ENCODE peak calls at places on chromosomes 3 and 15, in five cellular contexts. One of them, this sample, is unnamed.

GRCh38 chr15:64763874-64764273 is 11.5 kb downstream of the RBPMS2 start:
- DNase-seq in activated CD4-positive, alpha-beta T cell treated with anti-CD3 and anti-CD28 coated beads, Interleukin-2, amount 10 ng/mL, durations not matched to agents 7 days and 5 days: no peak
- DNase-seq in AG20443: no peak
- DNase-seq in HTR-8/SVneo: no peak
- DNase-seq in kidney epithelial cell: no peak
- DNase-seq in this sample: no peak

GRCh38 chr15:82647045-82647834 is at the start of gene CPEB1:
- DNase-seq in AG20443: peak
- DNase-seq in activated CD4-positive, alpha-beta T cell treated with anti-CD3 and anti-CD28 coated beads, Interleukin-2, amount 10 ng/mL, durations not matched to agents 7 days and 5 days: no peak
- DNase-seq in kidney epithelial cell: no peak
- DNase-seq in HTR-8/SVneo: peak
- DNase-seq in this sample: no peak

GRCh38 chr3:8761866-8762265 is 7.5 kb downstream of the OXTR start:
- DNase-seq in kidney epithelial cell: no peak
- DNase-seq in AG20443: no peak
- DNase-seq in HTR-8/SVneo: no peak
- DNase-seq in activated CD4-positive, alpha-beta T cell treated with anti-CD3 and anti-CD28 coated beads, Interleukin-2, amount 10 ng/mL, durations not matched to agents 7 days and 5 days: no peak
- DNase-seq in this sample: no peak

GRCh38 chr15:51879555-51879954 is 50.1 kb downstream of the TMOD3 start:
- DNase-seq in HTR-8/SVneo: no peak
- DNase-seq in AG20443: no peak
- DNase-seq in kidney epithelial cell: no peak
- DNase-seq in activated CD4-positive, alpha-beta T cell treated with anti-CD3 and anti-CD28 coated beads, Interleukin-2, amount 10 ng/mL, durations not matched to agents 7 days and 5 days: no peak
- DNase-seq in this sample: no peak

GRCh38 chr15:75947117-75947516 is 43.4 kb downstream of the FBXO22 start:
- DNase-seq in AG20443: peak
- DNase-seq in HTR-8/SVneo: peak
- DNase-seq in kidney epithelial cell: peak
- DNase-seq in activated CD4-positive, alpha-beta T cell treated with anti-CD3 and anti-CD28 coated beads, Interleukin-2, amount 10 ng/mL, durations not matched to agents 7 days and 5 days: no peak
- DNase-seq in this sample: peak

GRCh38 chr15:31326729-31327673 is at the start of gene KLF13:
- DNase-seq in AG20443: peak
- DNase-seq in activated CD4-positive, alpha-beta T cell treated with anti-CD3 and anti-CD28 coated beads, Interleukin-2, amount 10 ng/mL, durations not matched to agents 7 days and 5 days: peak
- DNase-seq in kidney epithelial cell: no peak
- DNase-seq in HTR-8/SVneo: no peak
- DNase-seq in this sample: no peak

GRCh38 chr3:156997351-156997750 is 162.6 kb downstream of the CCNL1 start:
- DNase-seq in HTR-8/SVneo: no peak
- DNase-seq in AG20443: peak
- DNase-seq in kidney epithelial cell: no peak
- DNase-seq in activated CD4-positive, alpha-beta T cell treated with anti-CD3 and anti-CD28 coated beads, Interleukin-2, amount 10 ng/mL, durations not matched to agents 7 days and 5 days: no peak
- DNase-seq in this sample: no peak

GRCh38 chr3:168002786-168003368 is 92.8 kb downstream of the GOLIM4 start:
- DNase-seq in activated CD4-positive, alpha-beta T cell treated with anti-CD3 and anti-CD28 coated beads, Interleukin-2, amount 10 ng/mL, durations not matched to agents 7 days and 5 days: no peak
- DNase-seq in AG20443: no peak
- DNase-seq in kidney epithelial cell: no peak
- DNase-seq in HTR-8/SVneo: no peak
- DNase-seq in this sample: peak

GRCh38 chr15:61227269-61228024 is 1.7 kb downstream of the RORA start:
- DNase-seq in activated CD4-positive, alpha-beta T cell treated with anti-CD3 and anti-CD28 coated beads, Interleukin-2, amount 10 ng/mL, durations not matched to agents 7 days and 5 days: no peak
- DNase-seq in HTR-8/SVneo: peak
- DNase-seq in kidney epithelial cell: peak
- DNase-seq in AG20443: peak
- DNase-seq in this sample: no peak

GRCh38 chr3:16423947-16424673 is 89.4 kb downstream of the RFTN1 start:
- DNase-seq in HTR-8/SVneo: no peak
- DNase-seq in activated CD4-positive, alpha-beta T cell treated with anti-CD3 and anti-CD28 coated beads, Interleukin-2, amount 10 ng/mL, durations not matched to agents 7 days and 5 days: no peak
- DNase-seq in AG20443: no peak
- DNase-seq in kidney epithelial cell: no peak
- DNase-seq in this sample: no peak

GRCh38 chr3:120908030-120908802 is at the start of gene STXBP5L:
- DNase-seq in activated CD4-positive, alpha-beta T cell treated with anti-CD3 and anti-CD28 coated beads, Interleukin-2, amount 10 ng/mL, durations not matched to agents 7 days and 5 days: peak
- DNase-seq in kidney epithelial cell: peak
- DNase-seq in AG20443: peak
- DNase-seq in HTR-8/SVneo: peak
- DNase-seq in this sample: no peak

GRCh38 chr3:126365351-126366274 is 8.4 kb upstream of the KLF15 start:
- DNase-seq in activated CD4-positive, alpha-beta T cell treated with anti-CD3 and anti-CD28 coated beads, Interleukin-2, amount 10 ng/mL, durations not matched to agents 7 days and 5 days: no peak
- DNase-seq in kidney epithelial cell: no peak
- DNase-seq in HTR-8/SVneo: no peak
- DNase-seq in AG20443: no peak
- DNase-seq in this sample: no peak

GRCh38 chr15:62524848-62525247 is 359.8 kb upstream of the C2CD4B start:
- DNase-seq in HTR-8/SVneo: no peak
- DNase-seq in kidney epithelial cell: no peak
- DNase-seq in activated CD4-positive, alpha-beta T cell treated with anti-CD3 and anti-CD28 coated beads, Interleukin-2, amount 10 ng/mL, durations not matched to agents 7 days and 5 days: no peak
- DNase-seq in AG20443: peak
- DNase-seq in this sample: no peak

GRCh38 chr3:149393355-149394165 is 16.1 kb upstream of the TM4SF1 start:
- DNase-seq in HTR-8/SVneo: peak
- DNase-seq in activated CD4-positive, alpha-beta T cell treated with anti-CD3 and anti-CD28 coated beads, Interleukin-2, amount 10 ng/mL, durations not matched to agents 7 days and 5 days: peak
- DNase-seq in AG20443: peak
- DNase-seq in kidney epithelial cell: no peak
- DNase-seq in this sample: no peak

GRCh38 chr15:75694241-75695182 is 18.1 kb downstream of the CSPG4 start:
- DNase-seq in kidney epithelial cell: peak
- DNase-seq in activated CD4-positive, alpha-beta T cell treated with anti-CD3 and anti-CD28 coated beads, Interleukin-2, amount 10 ng/mL, durations not matched to agents 7 days and 5 days: no peak
- DNase-seq in AG20443: peak
- DNase-seq in HTR-8/SVneo: peak
- DNase-seq in this sample: peak

GRCh38 chr3:195175476-195176337 is 95.3 kb downstream of the XXYLT1 start:
- DNase-seq in kidney epithelial cell: no peak
- DNase-seq in activated CD4-positive, alpha-beta T cell treated with anti-CD3 and anti-CD28 coated beads, Interleukin-2, amount 10 ng/mL, durations not matched to agents 7 days and 5 days: no peak
- DNase-seq in AG20443: no peak
- DNase-seq in HTR-8/SVneo: no peak
- DNase-seq in this sample: no peak

GRCh38 chr15:88684345-88684744 is 45.5 kb downstream of the ISG20 start:
- DNase-seq in AG20443: no peak
- DNase-seq in activated CD4-positive, alpha-beta T cell treated with anti-CD3 and anti-CD28 coated beads, Interleukin-2, amount 10 ng/mL, durations not matched to agents 7 days and 5 days: no peak
- DNase-seq in HTR-8/SVneo: no peak
- DNase-seq in kidney epithelial cell: no peak
- DNase-seq in this sample: no peak

GRCh38 chr3:101484805-101485620 is 28.0 kb downstream of the SENP7 start:
- DNase-seq in kidney epithelial cell: peak
- DNase-seq in activated CD4-positive, alpha-beta T cell treated with anti-CD3 and anti-CD28 coated beads, Interleukin-2, amount 10 ng/mL, durations not matched to agents 7 days and 5 days: no peak
- DNase-seq in AG20443: no peak
- DNase-seq in HTR-8/SVneo: peak
- DNase-seq in this sample: no peak